ENCODE peak calls at places on chromosomes 3 and 15, in ten cellular contexts. Y is ascending aorta; J is CD8-positive, alpha-beta T cell; X is H9; P is SJSA1; M is HL-60; W is fibroblast of lung; A is vagina; B is tibial nerve; H is MM.1S. C is an unnamed sample.

GRCh38 chr3:24773798-24774197 is 279.1 kb upstream of the THRB start:
- DNase-seq in Y (no peak), J (no peak), X (peak), P (peak), M (peak), W (peak), A (no peak), B (peak), H (peak), C (peak)

GRCh38 chr3:155661730-155662129 is 83.1 kb downstream of the PLCH1 start:
- DNase-seq in Y (no peak), J (no peak), X (no peak), P (no peak), M (no peak), W (no peak), A (no peak), B (no peak), H (no peak), C (no peak)

GRCh38 chr3:141853146-141853690 is 23.2 kb upstream of the ATP1B3 start:
- DNase-seq in Y (no peak), J (no peak), X (no peak), P (no peak), M (peak), W (peak), A (no peak), B (peak), H (no peak), C (no peak)

GRCh38 chr15:72248514-72248913 is 17.5 kb upstream of the PKM start:
- DNase-seq in Y (no peak), J (no peak), X (no peak), P (no peak), M (no peak), W (no peak), A (no peak), B (no peak), H (no peak), C (no peak)

GRCh38 chr15:101024111-101024695 is 105.0 kb downstream of the LRRK1 start:
- DNase-seq in Y (no peak), J (no peak), X (peak), P (peak), M (no peak), W (peak), A (peak), B (peak), H (no peak), C (no peak)

GRCh38 chr3:117898722-117899121 is 1135.9 kb downstream of the IGSF11 start:
- DNase-seq in Y (no peak), J (no peak), X (no peak), P (no peak), M (peak), W (peak), A (no peak), B (no peak), H (peak), C (no peak)

GRCh38 chr15:63832620-63833245 is 1.0 kb downstream of the HERC1 start:
- DNase-seq in Y (no peak), J (no peak), X (no peak), P (no peak), M (no peak), W (peak), A (no peak), B (no peak), H (no peak), C (no peak)

GRCh38 chr3:30426319-30426993 is 179.9 kb upstream of the TGFBR2 start:
- DNase-seq in Y (no peak), J (no peak), X (no peak), P (no peak), M (no peak), W (peak), A (no peak), B (peak), H (no peak), C (no peak)

GRCh38 chr3:4995500-4996053 is 16.3 kb downstream of the BHLHE40 start:
- DNase-seq in Y (no peak), J (no peak), X (no peak), P (peak), M (no peak), W (peak), A (peak), B (no peak), H (no peak), C (no peak)

GRCh38 chr15:45177285-45177684 is 10.5 kb downstream of the SHF start:
- DNase-seq in Y (no peak), J (no peak), X (no peak), P (no peak), M (no peak), W (no peak), A (no peak), B (no peak), H (no peak), C (no peak)

GRCh38 chr3:86984271-86984670 is 6.7 kb downstream of the VGLL3 start:
- DNase-seq in Y (no peak), J (no peak), X (no peak), P (no peak), M (no peak), W (peak), A (no peak), B (no peak), H (no peak), C (no peak)

GRCh38 chr3:86986666-86987420 is 4.1 kb downstream of the VGLL3 start:
- DNase-seq in Y (no peak), J (no peak), X (no peak), P (no peak), M (no peak), W (peak), A (no peak), B (no peak), H (no peak), C (no peak)

GRCh38 chr3:86987421-86987715 is 3.6 kb downstream of the VGLL3 start:
- DNase-seq in Y (no peak), J (no peak), X (no peak), P (no peak), M (no peak), W (no peak), A (no peak), B (no peak), H (no peak), C (no peak)

GRCh38 chr3:86985427-86985826 is 5.5 kb downstream of the VGLL3 start:
- DNase-seq in Y (no peak), J (no peak), X (no peak), P (no peak), M (no peak), W (peak), A (no peak), B (no peak), H (no peak), C (no peak)

GRCh38 chr3:86982883-86983282 is 8.1 kb downstream of the VGLL3 start:
- DNase-seq in Y (no peak), J (no peak), X (no peak), P (no peak), M (no peak), W (peak), A (no peak), B (peak), H (no peak), C (no peak)
- H3K27ac ChIP-seq in Y (peak), J (no peak), X (no peak), P (peak), M (no peak), W (peak), A (peak), B (peak), H (no peak), C (no peak)

GRCh38 chr3:17038141-17038540 is 153.4 kb downstream of the PLCL2 start:
- DNase-seq in Y (no peak), J (no peak), X (no peak), P (no peak), M (no peak), W (no peak), A (no peak), B (no peak), H (no peak), C (no peak)

GRCh38 chr3:17040322-17040721 is 155.6 kb downstream of the PLCL2 start:
- DNase-seq in Y (no peak), J (no peak), X (no peak), P (no peak), M (no peak), W (no peak), A (no peak), B (no peak), H (no peak), C (no peak)

GRCh38 chr3:17041009-17041408 is 156.3 kb downstream of the PLCL2 start:
- DNase-seq in Y (no peak), J (no peak), X (no peak), P (no peak), M (no peak), W (no peak), A (no peak), B (no peak), H (no peak), C (no peak)

GRCh38 chr3:17039579-17039978 is 154.8 kb downstream of the PLCL2 start:
- DNase-seq in Y (no peak), J (no peak), X (no peak), P (peak), M (no peak), W (peak), A (no peak), B (no peak), H (no peak), C (no peak)

GRCh38 chr3:17038900-17039545 is 154.3 kb downstream of the PLCL2 start:
- DNase-seq in Y (no peak), J (no peak), X (no peak), P (no peak), M (no peak), W (no peak), A (no peak), B (no peak), H (no peak), C (no peak)
- H3K27ac ChIP-seq in Y (no peak), J (no peak), X (no peak), P (peak), M (no peak), W (no peak), A (no peak), B (no peak), H (no peak), C (no peak)

DNA sequence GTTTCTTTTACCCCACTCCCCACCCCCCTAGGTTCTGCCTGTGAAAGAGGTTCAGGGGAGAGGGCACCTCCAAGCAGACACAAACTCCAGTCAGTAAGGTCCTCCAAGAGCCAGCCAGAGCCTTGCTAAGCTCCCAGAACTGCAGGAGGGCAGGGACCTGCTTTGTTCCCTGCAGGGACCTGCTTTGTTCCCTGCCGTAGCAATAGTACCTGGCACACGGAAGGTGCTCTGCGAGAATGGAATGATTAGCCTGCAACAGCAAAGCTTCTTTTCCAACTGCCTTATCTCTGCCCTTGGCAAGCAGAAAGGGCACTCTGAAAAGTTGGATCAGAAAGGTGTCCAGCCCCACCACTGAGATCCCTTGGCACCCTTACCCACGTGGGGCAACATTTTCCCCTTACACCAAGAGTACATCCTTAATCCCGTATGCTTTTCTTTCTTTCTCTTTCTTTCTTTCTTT is 1.4 kb downstream of the PAQR5 start:
- DNase-seq in Y (no peak), J (no peak), X (peak), P (no peak), M (peak), W (no peak), A (no peak), B (no peak), H (no peak), C (no peak)
- H3K27ac ChIP-seq in Y (no peak), J (no peak), X (no peak), P (no peak), M (no peak), W (no peak), A (no peak), B (no peak), H (no peak), C (no peak)

GRCh38 chr15:88042047-88042446 is 214.5 kb downstream of the NTRK3 start:
- DNase-seq in Y (no peak), J (no peak), X (no peak), P (no peak), M (no peak), W (no peak), A (no peak), B (no peak), H (no peak), C (no peak)
- H3K27ac ChIP-seq in Y (no peak), J (no peak), X (no peak), P (no peak), M (no peak), W (no peak), A (no peak), B (no peak), H (no peak), C (no peak)

GRCh38 chr3:159953320-159953719 is 35.3 kb upstream of the IL12A start:
- DNase-seq in Y (no peak), J (no peak), X (no peak), P (no peak), M (peak), W (no peak), A (no peak), B (no peak), H (no peak), C (no peak)

GRCh38 chr3:159948423-159949140 is 40.1 kb upstream of the IL12A start:
- DNase-seq in Y (no peak), J (no peak), X (no peak), P (no peak), M (no peak), W (no peak), A (no peak), B (no peak), H (no peak), C (no peak)

GRCh38 chr3:159951580-159951979 is 37.1 kb upstream of the IL12A start:
- DNase-seq in Y (no peak), J (no peak), X (no peak), P (no peak), M (no peak), W (no peak), A (no peak), B (no peak), H (no peak), C (no peak)

GRCh38 chr3:159947220-159947619 is 41.4 kb upstream of the IL12A start:
- DNase-seq in Y (no peak), J (no peak), X (no peak), P (no peak), M (no peak), W (peak), A (no peak), B (no peak), H (no peak), C (no peak)

DNA sequence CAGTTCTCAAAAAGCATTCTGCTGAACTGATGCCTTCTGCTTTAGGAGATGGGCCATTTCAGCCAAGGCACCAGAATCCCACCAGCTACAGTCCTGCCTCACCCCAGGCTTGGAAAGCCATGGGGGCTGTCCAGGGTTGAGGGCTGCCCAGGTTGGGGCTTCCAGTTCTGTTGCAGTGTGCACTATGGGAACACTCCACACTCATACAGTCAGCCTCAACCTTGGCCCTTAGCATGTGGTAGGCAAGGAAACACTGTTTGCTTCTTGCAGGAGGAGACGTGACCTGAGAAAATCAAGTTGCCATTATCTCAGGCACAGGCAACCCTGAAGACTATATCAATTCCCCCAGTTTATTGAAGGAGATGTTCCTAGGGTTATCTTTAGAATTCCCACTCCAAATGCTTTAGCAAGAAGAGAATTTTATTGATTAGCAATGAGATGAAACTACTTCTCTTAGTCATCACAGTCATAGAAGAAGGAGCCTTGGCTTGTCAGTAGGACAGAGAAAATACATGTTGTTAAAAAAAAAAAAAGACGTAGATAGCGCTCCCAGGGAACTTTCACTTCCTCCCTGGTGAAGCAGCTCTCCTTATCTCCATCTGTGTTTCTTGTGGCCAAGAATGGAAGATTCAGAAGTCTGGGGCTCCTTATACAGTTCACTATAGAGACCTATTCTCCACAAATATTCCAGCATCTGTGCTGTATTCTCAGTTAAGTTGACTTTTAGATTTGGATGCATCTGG is 38.3 kb upstream of the IL12A start:
- DNase-seq in Y (no peak), J (no peak), X (no peak), P (no peak), M (no peak), W (no peak), A (no peak), B (no peak), H (no peak), C (no peak)
- H3K27ac ChIP-seq in Y (no peak), J (no peak), X (no peak), P (no peak), M (no peak), W (no peak), A (no peak), B (no peak), H (no peak), C (no peak)

DNA sequence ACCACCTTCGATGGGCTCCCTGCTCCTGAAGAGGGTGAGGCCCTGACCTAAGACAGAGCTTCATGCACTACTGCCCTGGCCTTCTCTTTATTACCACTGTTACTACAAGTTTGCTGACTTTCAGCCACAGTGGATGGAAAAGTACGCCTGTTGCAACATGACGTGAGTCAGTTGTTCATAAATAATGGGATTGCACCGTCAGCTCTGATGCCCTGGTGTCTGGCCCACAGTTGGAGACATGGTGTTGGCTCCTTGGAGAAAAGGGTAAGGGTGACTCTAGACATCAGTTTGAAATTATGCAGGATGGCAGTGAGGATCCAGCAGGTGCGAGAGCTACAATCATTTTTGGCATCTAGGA is 5.4 kb downstream of the PAQR5 start:
- DNase-seq in Y (no peak), J (no peak), X (no peak), P (no peak), M (no peak), W (peak), A (no peak), B (no peak), H (no peak), C (no peak)
- H3K27ac ChIP-seq in Y (no peak), J (no peak), X (no peak), P (peak), M (no peak), W (peak), A (peak), B (no peak), H (no peak), C (no peak)

C was measured in caudate nucleus.